ENCODE peak calls at places on chromosome 4, in ten cellular contexts. One of them, this sample, is unnamed.

GRCh38 chr4:39233783-39234182 is 51.5 kb downstream of the WDR19 start:
- DNase-seq in endothelial cell of umbilical vein: no peak
- DNase-seq in A549: no peak
- DNase-seq in body of pancreas: no peak
- DNase-seq in HCT116: no peak
- DNase-seq in sigmoid colon: no peak
- DNase-seq in prostate gland: no peak
- DNase-seq in IMR-90: no peak
- DNase-seq in suprapubic skin: no peak
- DNase-seq in K562: no peak
- DNase-seq in this sample: no peak

GRCh38 chr4:8262637-8263322 is 6.8 kb upstream of the HTRA3 start:
- DNase-seq in IMR-90: no peak
- DNase-seq in K562: no peak
- DNase-seq in endothelial cell of umbilical vein: no peak
- DNase-seq in HCT116: no peak
- DNase-seq in A549: no peak
- DNase-seq in suprapubic skin: no peak
- DNase-seq in prostate gland: no peak
- DNase-seq in sigmoid colon: no peak
- DNase-seq in body of pancreas: no peak
- DNase-seq in this sample: no peak

GRCh38 chr4:169723207-169723606 is 34.5 kb downstream of the HPF1 start:
- DNase-seq in HCT116: no peak
- DNase-seq in prostate gland: no peak
- DNase-seq in endothelial cell of umbilical vein: peak
- DNase-seq in sigmoid colon: no peak
- DNase-seq in A549: no peak
- DNase-seq in body of pancreas: no peak
- DNase-seq in K562: peak
- DNase-seq in IMR-90: no peak
- DNase-seq in suprapubic skin: no peak
- DNase-seq in this sample: no peak

GRCh38 chr4:143362392-143363046 is 25.8 kb downstream of the GAB1 start:
- DNase-seq in endothelial cell of umbilical vein: no peak
- DNase-seq in body of pancreas: no peak
- DNase-seq in sigmoid colon: no peak
- DNase-seq in suprapubic skin: no peak
- DNase-seq in IMR-90: no peak
- DNase-seq in K562: no peak
- DNase-seq in A549: no peak
- DNase-seq in prostate gland: no peak
- DNase-seq in HCT116: no peak
- DNase-seq in this sample: no peak

GRCh38 chr4:142324572-142324971 is 521.5 kb downstream of the INPP4B start:
- DNase-seq in body of pancreas: no peak
- DNase-seq in IMR-90: no peak
- DNase-seq in HCT116: no peak
- DNase-seq in endothelial cell of umbilical vein: no peak
- DNase-seq in A549: no peak
- DNase-seq in prostate gland: no peak
- DNase-seq in K562: no peak
- DNase-seq in sigmoid colon: no peak
- DNase-seq in suprapubic skin: no peak
- DNase-seq in this sample: no peak

GRCh38 chr4:77065382-77065781 is 10.4 kb downstream of the CCNI start:
- DNase-seq in body of pancreas: no peak
- DNase-seq in HCT116: no peak
- DNase-seq in IMR-90: peak
- DNase-seq in endothelial cell of umbilical vein: no peak
- DNase-seq in prostate gland: no peak
- DNase-seq in suprapubic skin: no peak
- DNase-seq in sigmoid colon: no peak
- DNase-seq in A549: no peak
- DNase-seq in K562: no peak
- DNase-seq in this sample: no peak

GRCh38 chr4:20839957-20840356 is 139.7 kb downstream of the PACRGL start:
- DNase-seq in suprapubic skin: no peak
- DNase-seq in prostate gland: no peak
- DNase-seq in endothelial cell of umbilical vein: peak
- DNase-seq in A549: no peak
- DNase-seq in sigmoid colon: no peak
- DNase-seq in IMR-90: peak
- DNase-seq in K562: no peak
- DNase-seq in body of pancreas: no peak
- DNase-seq in HCT116: no peak
- DNase-seq in this sample: no peak

GRCh38 chr4:74365761-74366160 is 816 bp downstream of the EREG start:
- DNase-seq in endothelial cell of umbilical vein: peak
- DNase-seq in prostate gland: peak
- DNase-seq in sigmoid colon: peak
- DNase-seq in K562: peak
- DNase-seq in body of pancreas: peak
- DNase-seq in HCT116: no peak
- DNase-seq in suprapubic skin: no peak
- DNase-seq in A549: no peak
- DNase-seq in IMR-90: no peak
- DNase-seq in this sample: peak

GRCh38 chr4:84968936-84969335 is 2.4 kb upstream of the WDFY3 start:
- DNase-seq in K562: no peak
- DNase-seq in body of pancreas: no peak
- DNase-seq in prostate gland: no peak
- DNase-seq in IMR-90: no peak
- DNase-seq in endothelial cell of umbilical vein: no peak
- DNase-seq in suprapubic skin: no peak
- DNase-seq in sigmoid colon: no peak
- DNase-seq in A549: no peak
- DNase-seq in HCT116: no peak
- DNase-seq in this sample: no peak

GRCh38 chr4:41889328-41889727 is 45.9 kb upstream of the TMEM33 start:
- DNase-seq in A549: no peak
- DNase-seq in suprapubic skin: no peak
- DNase-seq in endothelial cell of umbilical vein: no peak
- DNase-seq in prostate gland: no peak
- DNase-seq in K562: no peak
- DNase-seq in body of pancreas: no peak
- DNase-seq in HCT116: no peak
- DNase-seq in IMR-90: no peak
- DNase-seq in sigmoid colon: no peak
- DNase-seq in this sample: no peak

GRCh38 chr4:42482516-42483327 is 85.4 kb downstream of the SHISA3 start:
- DNase-seq in IMR-90: peak
- DNase-seq in K562: no peak
- DNase-seq in suprapubic skin: no peak
- DNase-seq in A549: no peak
- DNase-seq in body of pancreas: no peak
- DNase-seq in sigmoid colon: no peak
- DNase-seq in prostate gland: no peak
- DNase-seq in endothelial cell of umbilical vein: no peak
- DNase-seq in HCT116: no peak
- DNase-seq in this sample: no peak

GRCh38 chr4:39319678-39320077 is 46.5 kb downstream of the RFC1 start:
- DNase-seq in K562: no peak
- DNase-seq in endothelial cell of umbilical vein: peak
- DNase-seq in A549: peak
- DNase-seq in suprapubic skin: no peak
- DNase-seq in prostate gland: no peak
- DNase-seq in sigmoid colon: no peak
- DNase-seq in body of pancreas: no peak
- DNase-seq in HCT116: peak
- DNase-seq in IMR-90: peak
- DNase-seq in this sample: no peak

DNA sequence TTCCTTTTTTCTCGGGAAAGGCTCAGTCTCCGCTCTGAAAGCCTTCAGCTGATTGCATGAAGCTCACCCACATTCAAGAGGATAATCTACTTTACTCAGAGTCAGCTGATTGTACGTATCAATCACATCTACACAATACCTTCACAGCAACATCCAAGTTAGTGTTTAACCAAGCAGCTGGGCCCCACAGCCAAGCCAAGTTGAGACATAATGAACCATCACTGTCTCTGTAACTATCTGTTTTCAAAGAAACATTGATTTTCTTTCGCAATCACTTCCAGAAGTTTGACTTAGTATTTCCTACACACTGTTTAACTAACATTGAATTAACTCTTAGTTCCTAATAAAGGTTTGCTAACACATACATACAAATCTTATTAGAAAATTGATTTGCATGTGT is 40.3 kb downstream of the RWDD4 start:
- DNase-seq in prostate gland: no peak
- DNase-seq in suprapubic skin: no peak
- DNase-seq in HCT116: no peak
- DNase-seq in sigmoid colon: no peak
- DNase-seq in endothelial cell of umbilical vein: no peak
- DNase-seq in K562: no peak
- DNase-seq in A549: no peak
- DNase-seq in IMR-90: no peak
- DNase-seq in body of pancreas: peak
- DNase-seq in this sample: no peak
- TF ChIP-seq POLR2A in prostate gland: no peak
- TF ChIP-seq POLR2A in suprapubic skin: no peak
- TF ChIP-seq POLR2A in HCT116: no peak
- TF ChIP-seq POLR2A in sigmoid colon: no peak
- TF ChIP-seq POLR2A in endothelial cell of umbilical vein: no peak
- TF ChIP-seq POLR2A in K562: no peak
- TF ChIP-seq POLR2A in A549: no peak
- TF ChIP-seq POLR2A in IMR-90: no peak
- TF ChIP-seq POLR2A in body of pancreas: no peak
- TF ChIP-seq POLR2A in this sample: no peak

DNA sequence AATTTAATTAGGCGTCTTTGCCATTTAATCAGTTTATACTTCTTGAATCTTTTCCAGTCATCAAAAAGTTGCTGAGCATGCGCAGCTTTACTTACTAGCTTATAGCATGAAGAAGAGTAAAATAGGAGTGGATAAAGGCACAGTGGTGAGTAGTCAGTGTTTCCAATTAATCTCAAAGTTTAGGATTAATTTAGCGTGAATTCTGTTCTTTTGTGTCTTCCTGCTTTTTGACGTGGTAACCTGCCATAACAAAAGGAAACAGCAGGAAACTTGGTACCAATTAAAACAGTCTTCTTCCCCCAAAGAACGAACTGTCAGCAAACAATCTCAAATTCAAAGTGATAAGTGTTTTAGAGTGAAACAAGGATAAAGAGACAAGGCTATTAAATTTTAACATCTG is 61.9 kb downstream of the TET2 start:
- DNase-seq in sigmoid colon: no peak
- DNase-seq in suprapubic skin: no peak
- DNase-seq in endothelial cell of umbilical vein: no peak
- DNase-seq in IMR-90: no peak
- DNase-seq in HCT116: no peak
- DNase-seq in prostate gland: no peak
- DNase-seq in body of pancreas: no peak
- DNase-seq in K562: no peak
- DNase-seq in A549: no peak
- DNase-seq in this sample: no peak
- H3K27ac ChIP-seq in sigmoid colon: no peak
- H3K27ac ChIP-seq in suprapubic skin: no peak
- H3K27ac ChIP-seq in endothelial cell of umbilical vein: no peak
- H3K27ac ChIP-seq in IMR-90: no peak
- H3K27ac ChIP-seq in HCT116: no peak
- H3K27ac ChIP-seq in prostate gland: no peak
- H3K27ac ChIP-seq in body of pancreas: no peak
- H3K27ac ChIP-seq in K562: no peak
- H3K27ac ChIP-seq in A549: no peak
- H3K27ac ChIP-seq in this sample: no peak

GRCh38 chr4:151319490-151319889 is 5.9 kb downstream of the SH3D19 start:
- DNase-seq in suprapubic skin: no peak
- DNase-seq in prostate gland: no peak
- DNase-seq in K562: no peak
- DNase-seq in A549: no peak
- DNase-seq in IMR-90: no peak
- DNase-seq in endothelial cell of umbilical vein: no peak
- DNase-seq in body of pancreas: no peak
- DNase-seq in sigmoid colon: no peak
- DNase-seq in HCT116: no peak
- DNase-seq in this sample: no peak
- TF ChIP-seq POLR2A in suprapubic skin: no peak
- TF ChIP-seq POLR2A in prostate gland: no peak
- TF ChIP-seq POLR2A in K562: no peak
- TF ChIP-seq POLR2A in A549: no peak
- TF ChIP-seq POLR2A in IMR-90: no peak
- TF ChIP-seq POLR2A in endothelial cell of umbilical vein: no peak
- TF ChIP-seq POLR2A in body of pancreas: no peak
- TF ChIP-seq POLR2A in sigmoid colon: no peak
- TF ChIP-seq POLR2A in HCT116: no peak
- TF ChIP-seq POLR2A in this sample: no peak

GRCh38 chr4:158133551-158133950 is 39.3 kb downstream of the GASK1B start:
- DNase-seq in suprapubic skin: no peak
- DNase-seq in HCT116: no peak
- DNase-seq in body of pancreas: no peak
- DNase-seq in A549: no peak
- DNase-seq in endothelial cell of umbilical vein: no peak
- DNase-seq in K562: no peak
- DNase-seq in sigmoid colon: no peak
- DNase-seq in IMR-90: no peak
- DNase-seq in prostate gland: no peak
- DNase-seq in this sample: no peak

GRCh38 chr4:158128540-158128939 is 44.3 kb downstream of the GASK1B start:
- DNase-seq in suprapubic skin: no peak
- DNase-seq in body of pancreas: no peak
- DNase-seq in K562: no peak
- DNase-seq in IMR-90: no peak
- DNase-seq in A549: no peak
- DNase-seq in sigmoid colon: no peak
- DNase-seq in endothelial cell of umbilical vein: no peak
- DNase-seq in prostate gland: no peak
- DNase-seq in HCT116: no peak
- DNase-seq in this sample: no peak

GRCh38 chr4:158131037-158131436 is 41.8 kb downstream of the GASK1B start:
- DNase-seq in K562: no peak
- DNase-seq in sigmoid colon: no peak
- DNase-seq in suprapubic skin: no peak
- DNase-seq in HCT116: no peak
- DNase-seq in A549: no peak
- DNase-seq in endothelial cell of umbilical vein: no peak
- DNase-seq in IMR-90: no peak
- DNase-seq in body of pancreas: no peak
- DNase-seq in prostate gland: no peak
- DNase-seq in this sample: no peak

GRCh38 chr4:158129649-158130048 is 43.2 kb downstream of the GASK1B start:
- DNase-seq in K562: no peak
- DNase-seq in suprapubic skin: no peak
- DNase-seq in HCT116: no peak
- DNase-seq in IMR-90: no peak
- DNase-seq in endothelial cell of umbilical vein: no peak
- DNase-seq in A549: no peak
- DNase-seq in sigmoid colon: no peak
- DNase-seq in body of pancreas: no peak
- DNase-seq in prostate gland: no peak
- DNase-seq in this sample: no peak

DNA sequence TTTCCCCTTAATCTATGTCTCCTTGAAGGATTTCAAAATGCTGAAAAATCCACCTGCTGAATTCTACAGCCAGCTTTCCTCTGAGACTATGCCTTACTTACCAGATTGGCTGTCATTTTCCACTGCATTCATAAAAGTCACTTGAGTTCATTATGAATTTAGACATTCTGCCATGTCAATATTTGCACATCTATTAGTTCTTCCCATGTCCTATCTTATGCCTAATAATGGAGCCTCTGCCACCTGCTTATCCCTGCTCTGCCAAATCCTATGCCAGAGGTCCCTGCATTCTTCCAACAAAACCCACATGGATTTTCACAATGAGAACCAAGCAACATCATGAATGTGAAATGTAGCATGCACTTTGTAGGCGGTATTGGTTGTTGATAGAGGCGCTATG is 42.6 kb downstream of the GASK1B start:
- DNase-seq in endothelial cell of umbilical vein: no peak
- DNase-seq in A549: no peak
- DNase-seq in IMR-90: no peak
- DNase-seq in HCT116: no peak
- DNase-seq in suprapubic skin: no peak
- DNase-seq in sigmoid colon: no peak
- DNase-seq in body of pancreas: no peak
- DNase-seq in prostate gland: no peak
- DNase-seq in K562: no peak
- DNase-seq in this sample: no peak
- H3K27ac ChIP-seq in endothelial cell of umbilical vein: no peak
- H3K27ac ChIP-seq in A549: no peak
- H3K27ac ChIP-seq in IMR-90: no peak
- H3K27ac ChIP-seq in HCT116: no peak
- H3K27ac ChIP-seq in suprapubic skin: no peak
- H3K27ac ChIP-seq in sigmoid colon: no peak
- H3K27ac ChIP-seq in body of pancreas: no peak
- H3K27ac ChIP-seq in prostate gland: no peak
- H3K27ac ChIP-seq in K562: no peak
- H3K27ac ChIP-seq in this sample: no peak

This sample was measured in heart left ventricle.